ENCODE peak calls at places on chromosomes 5 and 9, in four cellular contexts. One of them, this sample, is unnamed.

GRCh38 chr5:148388692-148389091 is 4.9 kb downstream of the FBXO38 start:
- DNase-seq in GM23338: no peak
- DNase-seq in endothelial cell of umbilical vein: no peak
- DNase-seq in HepG2: no peak
- DNase-seq in this sample: no peak

GRCh38 chr9:112020680-112021596 is 124.3 kb downstream of the UGCG start:
- DNase-seq in GM23338: no peak
- DNase-seq in endothelial cell of umbilical vein: peak; percentile 74
- DNase-seq in HepG2: peak; percentile 13
- DNase-seq in this sample: no peak

GRCh38 chr5:168532471-168532870 is 3.4 kb downstream of the FBLL1 start:
- DNase-seq in GM23338: peak; percentile 45
- DNase-seq in endothelial cell of umbilical vein: no peak
- DNase-seq in HepG2: no peak
- DNase-seq in this sample: no peak

GRCh38 chr9:89874351-89875321 is 269.8 kb downstream of the GADD45G start:
- DNase-seq in HepG2: no peak
- DNase-seq in endothelial cell of umbilical vein: no peak
- DNase-seq in GM23338: no peak
- DNase-seq in this sample: no peak

GRCh38 chr5:154444559-154445421 is 1.0 kb upstream of the SAP30L start:
- DNase-seq in HepG2: no peak
- DNase-seq in GM23338: peak; percentile 60
- DNase-seq in endothelial cell of umbilical vein: peak; percentile 37
- DNase-seq in this sample: peak; percentile 21

GRCh38 chr5:143641549-143641955 is 170.4 kb upstream of the HMHB1 start:
- DNase-seq in endothelial cell of umbilical vein: no peak
- DNase-seq in GM23338: no peak
- DNase-seq in HepG2: no peak
- DNase-seq in this sample: peak; percentile 11

GRCh38 chr5:80026841-80027240 is 8.3 kb upstream of the THBS4 start:
- DNase-seq in HepG2: no peak
- DNase-seq in endothelial cell of umbilical vein: no peak
- DNase-seq in GM23338: no peak
- DNase-seq in this sample: no peak

GRCh38 chr5:159782995-159783300 is 133.3 kb upstream of the ADRA1B start:
- DNase-seq in GM23338: no peak
- DNase-seq in HepG2: no peak
- DNase-seq in endothelial cell of umbilical vein: no peak
- DNase-seq in this sample: no peak

GRCh38 chr5:170636206-170636605 is 132.4 kb downstream of the KCNIP1 start:
- DNase-seq in endothelial cell of umbilical vein: no peak
- DNase-seq in HepG2: no peak
- DNase-seq in GM23338: no peak
- DNase-seq in this sample: no peak

GRCh38 chr9:28155671-28156070 is 582.4 kb upstream of the C9orf72 start:
- DNase-seq in HepG2: no peak
- DNase-seq in GM23338: no peak
- DNase-seq in endothelial cell of umbilical vein: peak; percentile 61
- DNase-seq in this sample: no peak

GRCh38 chr9:126650830-126651341 is 37.2 kb downstream of the LMX1B start:
- DNase-seq in HepG2: no peak
- DNase-seq in endothelial cell of umbilical vein: no peak
- DNase-seq in GM23338: no peak
- DNase-seq in this sample: no peak

GRCh38 chr5:177433658-177434217 is 7.3 kb downstream of the GRK6 start:
- DNase-seq in HepG2: no peak
- DNase-seq in GM23338: no peak
- DNase-seq in endothelial cell of umbilical vein: no peak
- DNase-seq in this sample: no peak

GRCh38 chr5:74686962-74687751 is 2.1 kb downstream of the HEXB start:
- DNase-seq in HepG2: no peak
- DNase-seq in GM23338: no peak
- DNase-seq in endothelial cell of umbilical vein: peak; percentile 12
- DNase-seq in this sample: no peak

GRCh38 chr9:131227112-131228058 is 48.9 kb downstream of the FAM78A start:
- DNase-seq in GM23338: no peak
- DNase-seq in HepG2: no peak
- DNase-seq in endothelial cell of umbilical vein: peak; percentile 65
- DNase-seq in this sample: no peak

GRCh38 chr5:2207966-2208544 is 325.3 kb upstream of the IRX4 start:
- DNase-seq in endothelial cell of umbilical vein: no peak
- DNase-seq in HepG2: peak; percentile 18
- DNase-seq in GM23338: peak; percentile 74
- DNase-seq in this sample: no peak

GRCh38 chr9:88533951-88534455 is 975 bp upstream of the NXNL2 start:
- DNase-seq in HepG2: no peak
- DNase-seq in endothelial cell of umbilical vein: peak; percentile 19
- DNase-seq in GM23338: peak; percentile 68
- DNase-seq in this sample: no peak

GRCh38 chr9:17490110-17490509 is 88.8 kb upstream of the SH3GL2 start:
- DNase-seq in GM23338: no peak
- DNase-seq in endothelial cell of umbilical vein: no peak
- DNase-seq in HepG2: no peak
- DNase-seq in this sample: no peak

GRCh38 chr9:117403848-117404247 is 11.0 kb downstream of the ASTN2 start:
- DNase-seq in HepG2: no peak
- DNase-seq in endothelial cell of umbilical vein: no peak
- DNase-seq in GM23338: peak; percentile 41
- DNase-seq in this sample: no peak

GRCh38 chr5:123174916-123175481 is 86.0 kb downstream of the PRDM6 start:
- DNase-seq in endothelial cell of umbilical vein: no peak
- DNase-seq in HepG2: no peak
- DNase-seq in GM23338: peak; percentile 65
- DNase-seq in this sample: no peak

GRCh38 chr5:118354806-118355205 is 633.5 kb downstream of the DTWD2 start:
- DNase-seq in HepG2: no peak
- DNase-seq in endothelial cell of umbilical vein: no peak
- DNase-seq in GM23338: no peak
- DNase-seq in this sample: no peak

GRCh38 chr9:125912667-125913066 is 165.5 kb downstream of the PBX3 start:
- DNase-seq in GM23338: no peak
- DNase-seq in HepG2: no peak
- DNase-seq in endothelial cell of umbilical vein: no peak
- DNase-seq in this sample: no peak

DNA sequence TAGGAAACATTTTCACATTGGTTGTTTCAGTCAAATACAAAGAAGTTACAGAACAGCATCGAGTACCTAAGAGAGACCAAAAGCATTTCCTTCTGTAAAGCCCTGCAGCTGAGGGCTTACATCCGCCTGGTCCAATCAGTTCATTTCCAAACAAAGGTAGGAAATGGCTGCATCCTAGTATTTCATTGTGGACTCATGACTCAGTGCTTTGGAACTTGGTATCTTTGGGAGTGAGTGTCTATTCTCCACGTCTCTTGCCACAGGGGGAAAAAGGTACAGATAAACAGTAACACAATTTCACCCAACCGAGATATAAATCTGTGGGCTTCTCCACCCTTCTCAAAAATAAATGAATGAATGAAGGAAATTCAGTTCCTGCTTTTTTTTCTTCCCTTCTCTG is 75.4 kb downstream of the NFIB start:
- DNase-seq in GM23338: peak; percentile 69
- DNase-seq in HepG2: peak; percentile 40
- DNase-seq in endothelial cell of umbilical vein: peak; percentile 98
- DNase-seq in this sample: no peak
- TF ChIP-seq POLR2AphosphoS5 in GM23338: no peak
- TF ChIP-seq POLR2AphosphoS5 in HepG2: no peak
- TF ChIP-seq POLR2AphosphoS5 in endothelial cell of umbilical vein: peak; percentile 98
- TF ChIP-seq POLR2AphosphoS5 in this sample: no peak

DNA sequence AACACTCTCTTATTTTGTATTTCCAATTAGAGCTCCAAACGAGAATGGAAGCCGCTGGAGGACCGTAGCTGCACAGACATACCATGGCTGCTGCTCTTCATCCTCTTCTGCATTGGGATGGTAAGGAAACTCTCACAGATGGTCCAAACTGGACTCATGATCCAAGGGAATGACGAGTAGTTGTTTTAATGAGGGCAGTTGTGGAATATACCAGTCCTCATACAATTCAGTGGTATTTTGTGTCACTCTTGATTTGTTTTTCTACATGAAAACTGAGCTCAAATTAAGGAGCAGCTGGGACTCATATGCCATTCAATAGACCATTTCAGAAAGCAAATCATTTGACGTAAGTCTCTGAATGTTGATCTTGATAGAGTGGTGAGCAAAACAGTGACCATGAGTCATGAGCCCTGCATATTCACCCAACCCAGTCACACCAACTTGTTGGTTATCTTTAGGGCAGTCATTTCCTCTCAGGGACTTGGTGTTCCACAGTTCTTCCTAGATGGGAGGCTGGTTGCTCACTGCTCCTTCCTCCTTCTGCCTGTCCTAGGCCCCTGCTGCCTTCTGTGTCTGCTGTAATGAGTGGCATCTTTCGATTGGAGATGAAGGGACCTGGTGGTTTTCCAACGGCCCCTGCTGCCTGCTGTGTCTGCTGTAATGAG is 54.9 kb downstream of the SLC44A1 start:
- DNase-seq in HepG2: peak; percentile 26
- DNase-seq in endothelial cell of umbilical vein: peak; percentile 98
- DNase-seq in GM23338: no peak
- DNase-seq in this sample: no peak
- TF ChIP-seq POLR2AphosphoS5 in HepG2: no peak
- TF ChIP-seq POLR2AphosphoS5 in endothelial cell of umbilical vein: peak; percentile 95
- TF ChIP-seq POLR2AphosphoS5 in GM23338: no peak
- TF ChIP-seq POLR2AphosphoS5 in this sample: no peak

GRCh38 chr5:181036816-181037364 is 3.2 kb upstream of the BTNL9 start:
- DNase-seq in endothelial cell of umbilical vein: no peak
- DNase-seq in GM23338: no peak
- DNase-seq in HepG2: no peak
- DNase-seq in this sample: no peak

GRCh38 chr5:181035991-181036815 is 3.9 kb upstream of the BTNL9 start:
- DNase-seq in endothelial cell of umbilical vein: no peak
- DNase-seq in HepG2: no peak
- DNase-seq in GM23338: no peak
- DNase-seq in this sample: no peak

GRCh38 chr5:181039961-181040915 is at the start of gene BTNL9:
- DNase-seq in endothelial cell of umbilical vein: peak; percentile 69
- DNase-seq in HepG2: no peak
- DNase-seq in GM23338: no peak
- DNase-seq in this sample: no peak

GRCh38 chr5:181039471-181039870 is 595 bp upstream of the BTNL9 start:
- DNase-seq in endothelial cell of umbilical vein: no peak
- DNase-seq in HepG2: no peak
- DNase-seq in GM23338: no peak
- DNase-seq in this sample: no peak

GRCh38 chr5:181037365-181037861 is 2.7 kb upstream of the BTNL9 start:
- DNase-seq in GM23338: peak; percentile 30
- DNase-seq in HepG2: no peak
- DNase-seq in endothelial cell of umbilical vein: no peak
- DNase-seq in this sample: no peak
- TF ChIP-seq POLR2AphosphoS5 in GM23338: no peak
- TF ChIP-seq POLR2AphosphoS5 in HepG2: no peak
- TF ChIP-seq POLR2AphosphoS5 in endothelial cell of umbilical vein: no peak
- TF ChIP-seq POLR2AphosphoS5 in this sample: no peak

DNA sequence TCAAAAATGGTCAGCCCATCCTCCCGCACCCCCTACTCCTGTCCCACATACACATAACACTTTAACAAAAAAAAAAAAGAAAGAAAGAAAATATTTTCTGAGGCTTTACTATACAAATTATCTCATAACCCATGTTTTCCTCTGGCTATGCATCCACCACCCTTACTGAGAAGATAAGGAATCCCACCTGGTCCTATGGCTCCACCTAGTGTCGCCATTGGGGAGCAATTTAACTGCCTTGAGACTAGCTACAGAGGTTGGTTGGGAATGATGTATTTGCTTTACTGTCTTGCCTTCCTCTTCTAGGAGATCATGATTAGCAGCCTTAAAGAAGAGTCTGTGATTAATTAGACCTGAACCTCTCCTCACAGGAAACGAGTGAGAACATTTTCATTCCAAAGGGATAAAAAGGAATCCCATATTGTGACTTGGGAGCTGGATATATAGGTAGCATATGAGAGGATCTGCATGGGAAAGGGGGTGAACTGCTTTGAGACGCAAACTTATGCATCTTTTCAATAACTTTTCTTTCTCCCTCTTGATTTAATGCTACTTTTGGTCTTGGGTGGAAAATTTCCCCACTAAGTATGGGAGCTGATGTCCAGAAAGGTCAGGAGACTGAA is 77.7 kb upstream of the SELENOP start:
- DNase-seq in GM23338: peak; percentile 83
- DNase-seq in endothelial cell of umbilical vein: peak; percentile 71
- DNase-seq in HepG2: peak; percentile 82
- DNase-seq in this sample: peak; percentile 27
- TF ChIP-seq POLR2AphosphoS5 in GM23338: no peak
- TF ChIP-seq POLR2AphosphoS5 in endothelial cell of umbilical vein: no peak
- TF ChIP-seq POLR2AphosphoS5 in HepG2: no peak
- TF ChIP-seq POLR2AphosphoS5 in this sample: no peak

DNA sequence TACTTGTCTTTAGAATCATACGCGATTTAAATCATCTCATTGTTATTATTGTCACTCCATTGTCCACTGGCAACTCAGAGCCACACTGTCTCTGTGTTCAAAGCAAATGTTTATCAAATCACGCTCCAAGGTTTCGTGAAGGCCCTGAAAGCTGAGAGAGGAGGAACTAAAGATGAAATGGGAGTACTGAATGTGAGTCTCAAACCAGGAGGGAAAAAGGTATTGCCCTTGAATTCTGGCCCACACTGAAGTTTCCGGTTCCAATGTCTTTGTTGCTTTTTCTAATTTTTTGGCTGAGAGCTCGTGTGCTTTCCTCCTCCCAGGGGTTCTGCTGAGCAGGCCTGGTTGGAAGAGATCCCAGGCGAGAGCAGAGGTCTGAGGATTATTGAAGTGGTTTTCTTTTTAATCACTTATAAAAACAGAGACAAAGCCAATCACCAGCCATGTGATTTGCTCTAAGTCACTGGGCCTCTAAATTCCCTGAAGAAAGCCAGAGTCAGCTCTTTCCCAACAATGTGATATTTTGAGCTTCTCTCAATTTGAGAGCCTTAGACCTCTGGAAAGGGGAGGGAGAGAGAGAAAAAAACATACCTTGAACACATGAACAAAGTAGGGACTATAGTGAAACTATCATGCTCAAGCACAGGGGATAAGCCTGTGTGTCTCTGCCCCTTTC is 420.8 kb upstream of the GRAMD2B start:
- DNase-seq in GM23338: no peak
- DNase-seq in HepG2: no peak
- DNase-seq in endothelial cell of umbilical vein: peak; percentile 84
- DNase-seq in this sample: no peak
- TF ChIP-seq POLR2AphosphoS5 in GM23338: no peak
- TF ChIP-seq POLR2AphosphoS5 in HepG2: no peak
- TF ChIP-seq POLR2AphosphoS5 in endothelial cell of umbilical vein: no peak
- TF ChIP-seq POLR2AphosphoS5 in this sample: no peak

GRCh38 chr5:77590347-77590746 is 48.2 kb downstream of the OTP start:
- DNase-seq in GM23338: peak; percentile 6
- DNase-seq in HepG2: no peak
- DNase-seq in endothelial cell of umbilical vein: no peak
- DNase-seq in this sample: no peak
- TF ChIP-seq POLR2AphosphoS5 in GM23338: no peak
- TF ChIP-seq POLR2AphosphoS5 in HepG2: no peak
- TF ChIP-seq POLR2AphosphoS5 in endothelial cell of umbilical vein: no peak
- TF ChIP-seq POLR2AphosphoS5 in this sample: no peak

This sample was measured in GM12892.